ENCODE peak calls at places on chromosomes 12 and 14, in four cellular contexts. One of them, this sample, is unnamed.

GRCh38 chr14:55240526-55241178 is 30.6 kb upstream of the FBXO34 start:
- DNase-seq in caudate nucleus: peak; percentile 2
- DNase-seq in CD4-positive, alpha-beta T cell: no peak
- DNase-seq in right cardiac atrium: no peak
- DNase-seq in this sample: peak; percentile 13

GRCh38 chr12:121955258-121956040 is 37.1 kb downstream of the CFAP251 start:
- DNase-seq in right cardiac atrium: no peak
- DNase-seq in CD4-positive, alpha-beta T cell: no peak
- DNase-seq in caudate nucleus: no peak
- DNase-seq in this sample: no peak

GRCh38 chr12:51388826-51389225 is 2.4 kb downstream of the GALNT6 start:
- DNase-seq in CD4-positive, alpha-beta T cell: no peak
- DNase-seq in caudate nucleus: no peak
- DNase-seq in right cardiac atrium: no peak
- DNase-seq in this sample: no peak

GRCh38 chr12:57936513-57936883 is 4.9 kb upstream of the ATP23 start:
- DNase-seq in caudate nucleus: no peak
- DNase-seq in CD4-positive, alpha-beta T cell: no peak
- DNase-seq in right cardiac atrium: no peak
- DNase-seq in this sample: no peak

GRCh38 chr12:57148469-57149308 is 1.3 kb upstream of the LRP1-AS start:
- DNase-seq in caudate nucleus: no peak
- DNase-seq in right cardiac atrium: peak; percentile 88
- DNase-seq in CD4-positive, alpha-beta T cell: no peak
- DNase-seq in this sample: no peak

GRCh38 chr14:73728106-73729014 is 14.2 kb upstream of the PNMA1 start:
- DNase-seq in CD4-positive, alpha-beta T cell: peak; percentile 84
- DNase-seq in right cardiac atrium: peak; percentile 92
- DNase-seq in caudate nucleus: peak; percentile 80
- DNase-seq in this sample: no peak

GRCh38 chr12:101781834-101782543 is 42.7 kb upstream of the SYCP3 start:
- DNase-seq in right cardiac atrium: no peak
- DNase-seq in CD4-positive, alpha-beta T cell: no peak
- DNase-seq in caudate nucleus: no peak
- DNase-seq in this sample: peak; percentile 6

GRCh38 chr14:88934231-88934898 is 109.9 kb downstream of the TTC8 start:
- DNase-seq in caudate nucleus: no peak
- DNase-seq in CD4-positive, alpha-beta T cell: no peak
- DNase-seq in right cardiac atrium: no peak
- DNase-seq in this sample: no peak

GRCh38 chr12:3092770-3093169 is 15.6 kb downstream of the TSPAN9 start:
- DNase-seq in right cardiac atrium: no peak
- DNase-seq in CD4-positive, alpha-beta T cell: no peak
- DNase-seq in caudate nucleus: no peak
- DNase-seq in this sample: no peak

GRCh38 chr14:51401756-51402155 is 161.7 kb downstream of the TMX1 start:
- DNase-seq in right cardiac atrium: peak; percentile 84
- DNase-seq in CD4-positive, alpha-beta T cell: no peak
- DNase-seq in caudate nucleus: no peak
- DNase-seq in this sample: no peak

GRCh38 chr14:99282261-99283050 is 10.5 kb upstream of the BCL11B start:
- DNase-seq in caudate nucleus: no peak
- DNase-seq in CD4-positive, alpha-beta T cell: no peak
- DNase-seq in right cardiac atrium: no peak
- DNase-seq in this sample: no peak

GRCh38 chr12:69161835-69162234 is 77.5 kb upstream of the CPSF6 start:
- DNase-seq in caudate nucleus: peak; percentile 53
- DNase-seq in CD4-positive, alpha-beta T cell: no peak
- DNase-seq in right cardiac atrium: no peak
- DNase-seq in this sample: no peak

GRCh38 chr12:50055831-50056628 is 1.4 kb upstream of the ASIC1 start:
- DNase-seq in caudate nucleus: peak; percentile 90
- DNase-seq in CD4-positive, alpha-beta T cell: peak; percentile 43
- DNase-seq in right cardiac atrium: no peak
- DNase-seq in this sample: peak; percentile 56

GRCh38 chr12:15356831-15357456 is 34.6 kb downstream of the PTPRO start:
- DNase-seq in caudate nucleus: peak; percentile 49
- DNase-seq in right cardiac atrium: no peak
- DNase-seq in CD4-positive, alpha-beta T cell: no peak
- DNase-seq in this sample: no peak

GRCh38 chr12:124677552-124678356 is 110.3 kb upstream of the NCOR2 start:
- DNase-seq in CD4-positive, alpha-beta T cell: no peak
- DNase-seq in right cardiac atrium: peak; percentile 20
- DNase-seq in caudate nucleus: no peak
- DNase-seq in this sample: no peak

GRCh38 chr12:26271889-26272492 is 76.6 kb downstream of the SSPN start:
- DNase-seq in CD4-positive, alpha-beta T cell: no peak
- DNase-seq in right cardiac atrium: peak; percentile 93
- DNase-seq in caudate nucleus: peak; percentile 27
- DNase-seq in this sample: peak; percentile 95

GRCh38 chr12:77060136-77060882 is 5.1 kb downstream of the E2F7 start:
- DNase-seq in CD4-positive, alpha-beta T cell: no peak
- DNase-seq in caudate nucleus: no peak
- DNase-seq in right cardiac atrium: no peak
- DNase-seq in this sample: no peak
- H3K27ac ChIP-seq in CD4-positive, alpha-beta T cell: no peak overlapping the region
- H3K27ac ChIP-seq in caudate nucleus: no peak overlapping the region
- H3K27ac ChIP-seq in right cardiac atrium: no peak overlapping the region
- H3K27ac ChIP-seq in this sample: no peak overlapping the region

GRCh38 chr14:32820182-32820581 is 118.5 kb upstream of the NPAS3 start:
- DNase-seq in caudate nucleus: no peak
- DNase-seq in right cardiac atrium: no peak
- DNase-seq in CD4-positive, alpha-beta T cell: no peak
- DNase-seq in this sample: no peak
- H3K27ac ChIP-seq in caudate nucleus: no peak overlapping the region
- H3K27ac ChIP-seq in right cardiac atrium: peak overlapping the region; percentile 98
- H3K27ac ChIP-seq in CD4-positive, alpha-beta T cell: no peak overlapping the region
- H3K27ac ChIP-seq in this sample: no peak overlapping the region

GRCh38 chr12:88431245-88431644 is 149.0 kb downstream of the KITLG start:
- DNase-seq in caudate nucleus: no peak
- DNase-seq in CD4-positive, alpha-beta T cell: no peak
- DNase-seq in right cardiac atrium: no peak
- DNase-seq in this sample: no peak

GRCh38 chr12:88424791-88425730 is 155.2 kb downstream of the KITLG start:
- DNase-seq in right cardiac atrium: no peak
- DNase-seq in CD4-positive, alpha-beta T cell: no peak
- DNase-seq in caudate nucleus: no peak
- DNase-seq in this sample: no peak

GRCh38 chr12:88432536-88433462 is 147.5 kb downstream of the KITLG start:
- DNase-seq in right cardiac atrium: peak; percentile 16
- DNase-seq in caudate nucleus: no peak
- DNase-seq in CD4-positive, alpha-beta T cell: no peak
- DNase-seq in this sample: no peak

DNA sequence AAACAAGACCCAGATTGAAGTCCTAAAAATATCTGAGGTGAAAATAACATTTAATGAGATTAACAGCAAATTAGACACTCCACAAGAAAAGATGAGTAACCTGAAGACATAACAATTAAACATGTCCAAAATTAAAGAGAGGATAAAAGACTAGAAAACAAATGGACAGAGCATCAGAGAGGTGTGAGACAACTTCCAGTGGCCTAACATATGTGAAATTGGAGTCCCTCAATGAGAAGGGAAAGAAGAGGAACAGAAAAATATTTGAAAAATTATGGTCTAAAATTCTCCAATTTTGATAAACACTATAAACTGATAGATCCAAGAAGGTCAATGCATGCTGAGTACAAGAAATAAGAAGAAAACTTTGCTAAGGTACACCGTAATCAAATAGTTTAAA is 151.9 kb downstream of the KITLG start:
- DNase-seq in right cardiac atrium: no peak
- DNase-seq in caudate nucleus: no peak
- DNase-seq in CD4-positive, alpha-beta T cell: no peak
- DNase-seq in this sample: no peak
- H3K27ac ChIP-seq in right cardiac atrium: no peak overlapping the region
- H3K27ac ChIP-seq in caudate nucleus: no peak overlapping the region
- H3K27ac ChIP-seq in CD4-positive, alpha-beta T cell: no peak overlapping the region
- H3K27ac ChIP-seq in this sample: no peak overlapping the region

GRCh38 chr12:104567832-104568490 is 111.2 kb downstream of the CHST11 start:
- DNase-seq in right cardiac atrium: peak; percentile 63
- DNase-seq in CD4-positive, alpha-beta T cell: no peak
- DNase-seq in caudate nucleus: peak; percentile 10
- DNase-seq in this sample: no peak
- H3K27ac ChIP-seq in right cardiac atrium: no peak overlapping the region
- H3K27ac ChIP-seq in CD4-positive, alpha-beta T cell: no peak overlapping the region
- H3K27ac ChIP-seq in caudate nucleus: peak overlapping the region; percentile 73
- H3K27ac ChIP-seq in this sample: no peak overlapping the region

GRCh38 chr12:54393350-54393655 is 8.8 kb upstream of the ZNF385A start:
- DNase-seq in caudate nucleus: no peak
- DNase-seq in CD4-positive, alpha-beta T cell: no peak
- DNase-seq in right cardiac atrium: no peak
- DNase-seq in this sample: no peak
- H3K27ac ChIP-seq in caudate nucleus: no peak overlapping the region
- H3K27ac ChIP-seq in CD4-positive, alpha-beta T cell: no peak overlapping the region
- H3K27ac ChIP-seq in right cardiac atrium: no peak overlapping the region
- H3K27ac ChIP-seq in this sample: no peak overlapping the region

GRCh38 chr12:67697981-67698380 is 49.4 kb downstream of the DYRK2 start:
- DNase-seq in caudate nucleus: no peak
- DNase-seq in CD4-positive, alpha-beta T cell: no peak
- DNase-seq in right cardiac atrium: no peak
- DNase-seq in this sample: no peak
- H3K27ac ChIP-seq in caudate nucleus: no peak overlapping the region
- H3K27ac ChIP-seq in CD4-positive, alpha-beta T cell: no peak overlapping the region
- H3K27ac ChIP-seq in right cardiac atrium: no peak overlapping the region
- H3K27ac ChIP-seq in this sample: peak overlapping the region; percentile 84

GRCh38 chr14:68274722-68275121 is 455.1 kb downstream of the RAD51B start:
- DNase-seq in CD4-positive, alpha-beta T cell: no peak
- DNase-seq in caudate nucleus: no peak
- DNase-seq in right cardiac atrium: no peak
- DNase-seq in this sample: no peak
- H3K27ac ChIP-seq in CD4-positive, alpha-beta T cell: no peak overlapping the region
- H3K27ac ChIP-seq in caudate nucleus: no peak overlapping the region
- H3K27ac ChIP-seq in right cardiac atrium: no peak overlapping the region
- H3K27ac ChIP-seq in this sample: no peak overlapping the region

GRCh38 chr12:118185602-118186397 is 49.9 kb downstream of the PEBP1 start:
- DNase-seq in right cardiac atrium: no peak
- DNase-seq in CD4-positive, alpha-beta T cell: no peak
- DNase-seq in caudate nucleus: no peak
- DNase-seq in this sample: peak; percentile 32

GRCh38 chr12:118187746-118188390 is 51.9 kb downstream of the PEBP1 start:
- DNase-seq in CD4-positive, alpha-beta T cell: no peak
- DNase-seq in caudate nucleus: peak; percentile 12
- DNase-seq in right cardiac atrium: no peak
- DNase-seq in this sample: no peak

GRCh38 chr12:118183711-118184110 is 47.8 kb downstream of the PEBP1 start:
- DNase-seq in CD4-positive, alpha-beta T cell: no peak
- DNase-seq in caudate nucleus: no peak
- DNase-seq in right cardiac atrium: no peak
- DNase-seq in this sample: no peak

GRCh38 chr12:118188690-118189371 is 52.9 kb downstream of the PEBP1 start:
- DNase-seq in right cardiac atrium: peak; percentile 81
- DNase-seq in CD4-positive, alpha-beta T cell: no peak
- DNase-seq in caudate nucleus: peak; percentile 81
- DNase-seq in this sample: peak; percentile 18

GRCh38 chr12:118183155-118183554 is 47.2 kb downstream of the PEBP1 start:
- DNase-seq in right cardiac atrium: no peak
- DNase-seq in CD4-positive, alpha-beta T cell: no peak
- DNase-seq in caudate nucleus: no peak
- DNase-seq in this sample: no peak
- H3K27ac ChIP-seq in right cardiac atrium: no peak overlapping the region
- H3K27ac ChIP-seq in CD4-positive, alpha-beta T cell: no peak overlapping the region
- H3K27ac ChIP-seq in caudate nucleus: peak overlapping the region; percentile 44
- H3K27ac ChIP-seq in this sample: no peak overlapping the region

This sample was measured in foreskin keratinocyte.